ENCODE peak calls at places on chromosomes 13 and 19, in four cellular contexts. R, Y, Z and N are unnamed samples.

GRCh38 chr13:114110091-114110829 is 22.2 kb downstream of the RASA3 start:
- DNase-seq in R (no peak), Y (no peak), Z (no peak), N (no peak)

GRCh38 chr13:67841071-67841470 is 610.9 kb upstream of the PCDH9 start:
- DNase-seq in R (no peak), Y (no peak), Z (no peak), N (no peak)

GRCh38 chr19:5294403-5295160 is 46.0 kb downstream of the PTPRS start:
- DNase-seq in R (no peak), Y (no peak), Z (no peak), N (no peak)

GRCh38 chr13:109196896-109197295 is 567.5 kb downstream of the MYO16 start:
- DNase-seq in R (no peak), Y (peak), Z (no peak), N (no peak)

GRCh38 chr19:2619076-2619475 is 83.4 kb downstream of the GNG7 start:
- DNase-seq in R (no peak), Y (no peak), Z (no peak), N (no peak)

GRCh38 chr19:35124098-35125060 is 8.8 kb downstream of the FXYD3 start:
- DNase-seq in R (peak), Y (no peak), Z (peak), N (peak)

GRCh38 chr19:2798158-2798685 is 12.9 kb downstream of the THOP1 start:
- DNase-seq in R (no peak), Y (no peak), Z (no peak), N (no peak)

GRCh38 chr19:5292453-5292842 is 48.2 kb downstream of the PTPRS start:
- DNase-seq in R (no peak), Y (no peak), Z (no peak), N (no peak)

GRCh38 chr19:23328211-23328610 is 67.1 kb downstream of the ZNF91 start:
- DNase-seq in R (no peak), Y (no peak), Z (no peak), N (no peak)